ENCODE peak calls at places on chromosomes 12 and 14, in four cellular contexts. G is lower lobe of right lung, R is AG04450, M is endothelial cell of umbilical vein. N is an unnamed sample.

GRCh38 chr14:94305620-94306019 is 12.6 kb upstream of the SERPINA10 start:
- DNase-seq in R (no peak), M (no peak), G (no peak), N (no peak)

GRCh38 chr14:33777651-33778050 is 173.2 kb downstream of the EGLN3 start:
- DNase-seq in R (no peak), G (no peak), M (no peak), N (no peak)

GRCh38 chr14:90513151-90514014 is 116.6 kb downstream of the CALM1 start:
- DNase-seq in G (peak; percentile 91), R (no peak), M (no peak), N (peak; percentile 94)

GRCh38 chr14:23449314-23449713 is 13.9 kb upstream of the MYH7 start:
- DNase-seq in G (no peak), R (no peak), M (no peak), N (no peak)

GRCh38 chr14:70832536-70833305 is 23.4 kb upstream of the MAP3K9 start:
- DNase-seq in M (no peak), R (no peak), G (no peak), N (no peak)

GRCh38 chr14:34713681-34714319 is 593 bp downstream of the CFL2 start:
- DNase-seq in G (peak; percentile 61), M (peak; percentile 70), R (no peak), N (peak; percentile 68)

GRCh38 chr14:75960219-75960618 is 21.6 kb downstream of the TGFB3 start:
- DNase-seq in R (no peak), G (no peak), M (no peak), N (no peak)

GRCh38 chr12:10956085-10956484 is 17.0 kb upstream of the TAS2R14 start:
- DNase-seq in M (no peak), G (no peak), R (no peak), N (no peak)

GRCh38 chr14:36129181-36129580 is 47.3 kb downstream of the PTCSC3 start:
- DNase-seq in R (no peak), G (no peak), M (no peak), N (no peak)

GRCh38 chr14:64654931-64655330 is 49.3 kb upstream of the PLEKHG3 start:
- DNase-seq in G (peak; percentile 55), M (no peak), R (no peak), N (no peak)

GRCh38 chr14:81127785-81128184 is 93.0 kb downstream of the GTF2A1 start:
- DNase-seq in G (no peak), M (no peak), R (no peak), N (no peak)

GRCh38 chr14:99065551-99065950 is 206.4 kb downstream of the BCL11B start:
- DNase-seq in M (no peak), G (no peak), R (no peak), N (no peak)

GRCh38 chr14:105861985-105862465 is 335.6 kb downstream of the TMEM121 start:
- DNase-seq in M (no peak), G (no peak), R (no peak), N (peak; percentile 37)

GRCh38 chr12:118064608-118065007 is 3.6 kb upstream of the WSB2 start:
- DNase-seq in M (peak; percentile 9), R (no peak), G (no peak), N (no peak)

GRCh38 chr14:26008290-26008689 is 589.5 kb downstream of the NOVA1 start:
- DNase-seq in R (no peak), M (peak; percentile 48), G (no peak), N (no peak)

GRCh38 chr14:105195051-105195450 is 13.9 kb upstream of the NUDT14 start:
- DNase-seq in R (no peak), G (no peak), M (no peak), N (no peak)

GRCh38 chr12:72982351-72982750 is 710.2 kb downstream of the TRHDE start:
- DNase-seq in M (no peak), G (no peak), R (no peak), N (no peak)

GRCh38 chr12:88243886-88244491 is 101.9 kb downstream of the TMTC3 start:
- DNase-seq in R (no peak), M (no peak), G (no peak), N (no peak)

GRCh38 chr14:89443002-89443660 is 26.1 kb upstream of the FOXN3 start:
- DNase-seq in M (peak; percentile 36), R (no peak), G (no peak), N (no peak)

GRCh38 chr14:97177016-97177415 is 379.8 kb downstream of the VRK1 start:
- DNase-seq in M (no peak), R (no peak), G (no peak), N (no peak)

GRCh38 chr12:46537387-46537959 is 164.9 kb upstream of the SLC38A2 start:
- DNase-seq in G (no peak), M (no peak), R (no peak), N (no peak)

GRCh38 chr14:48726080-48726642 is 860.0 kb downstream of the RPS29 start:
- DNase-seq in M (no peak), R (no peak), G (no peak), N (no peak)

GRCh38 chr14:102775855-102776760 is 1.1 kb upstream of the TRAF3 start:
- DNase-seq in G (no peak), R (no peak), M (peak; percentile 51), N (peak; percentile 74)

GRCh38 chr12:46373303-46374182 is 970 bp upstream of the SLC38A2 start:
- DNase-seq in R (no peak), M (peak; percentile 80), G (peak; percentile 69), N (peak; percentile 86)

GRCh38 chr14:23364604-23365352 is at the start of gene EFS:
- DNase-seq in G (no peak), R (no peak), M (no peak), N (peak; percentile 81)

GRCh38 chr12:132835076-132835870 is 6.6 kb upstream of the GOLGA3 start:
- DNase-seq in M (no peak), R (no peak), G (no peak), N (no peak)

GRCh38 chr12:52389313-52390207 is 4.1 kb upstream of the KRT84 start:
- DNase-seq in R (no peak), G (no peak), M (no peak), N (peak; percentile 44)

GRCh38 chr12:49582840-49583239 is 14.9 kb upstream of the MCRS1 start:
- DNase-seq in M (no peak), G (no peak), R (no peak), N (no peak)

GRCh38 chr14:94171208-94171607 is 2.9 kb upstream of the PPP4R4 start:
- DNase-seq in M (no peak), R (no peak), G (no peak), N (no peak)

GRCh38 chr12:62044450-62044849 is 215.8 kb upstream of the USP15 start:
- DNase-seq in R (no peak), G (no peak), M (no peak), N (no peak)

GRCh38 chr12:63313139-63313538 is 162.1 kb upstream of the AVPR1A start:
- DNase-seq in M (no peak), G (no peak), R (no peak), N (no peak)

GRCh38 chr12:76927170-76927784 is 48.5 kb upstream of the CSRP2 start:
- DNase-seq in G (no peak), R (no peak), M (peak; percentile 28), N (no peak)

GRCh38 chr14:21268612-21269251 is 510 bp downstream of the HNRNPC start:
- DNase-seq in M (peak; percentile 53), G (no peak), R (no peak), N (no peak)

GRCh38 chr12:93387780-93388179 is 10.1 kb downstream of the NUDT4 start:
- DNase-seq in G (no peak), R (no peak), M (peak; percentile 51), N (no peak)

GRCh38 chr12:29455087-29455486 is 42.4 kb downstream of the OVCH1 start:
- DNase-seq in R (no peak), G (no peak), M (no peak), N (no peak)

GRCh38 chr12:105741786-105742566 is 396.8 kb downstream of the NUAK1 start:
- DNase-seq in R (peak; percentile 39), G (no peak), M (peak; percentile 47), N (no peak)

GRCh38 chr12:93090768-93091172 is 161.7 kb upstream of the EEA1 start:
- DNase-seq in M (peak; percentile 76), G (no peak), R (no peak), N (no peak)

GRCh38 chr14:85532981-85533820 is 3.3 kb downstream of the FLRT2 start:
- DNase-seq in M (peak; percentile 88), G (peak; percentile 43), R (no peak), N (peak; percentile 85)

GRCh38 chr14:101315802-101316296 is 245.4 kb upstream of the DIO3 start:
- DNase-seq in G (no peak), M (no peak), R (no peak), N (no peak)

GRCh38 chr14:101318271-101318670 is 243.0 kb upstream of the DIO3 start:
- DNase-seq in G (no peak), R (no peak), M (no peak), N (no peak)

DNA sequence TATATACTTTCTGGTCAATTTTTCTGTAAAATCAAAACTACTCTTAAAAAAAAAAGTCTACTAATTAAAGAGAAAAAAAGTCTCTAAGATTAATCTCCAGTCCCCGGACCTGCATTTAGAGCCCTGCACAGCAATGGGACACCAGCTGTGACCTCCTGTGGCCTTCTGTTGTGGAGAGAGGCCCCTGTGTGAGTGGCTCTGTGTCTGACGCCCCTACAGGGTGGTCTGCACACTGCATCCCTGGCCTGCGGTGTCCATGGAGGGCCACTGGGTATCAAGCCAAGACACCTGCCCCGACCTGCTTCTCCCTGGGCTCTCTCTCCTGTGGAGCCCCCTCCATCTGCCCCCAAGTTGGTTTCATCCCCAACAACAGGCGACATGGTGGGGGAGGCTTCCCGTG is 248.0 kb upstream of the DIO3 start:
- DNase-seq in M (no peak), G (no peak), R (no peak), N (no peak)
- TF ChIP-seq CTCF in M (no peak), G (no peak), R (peak; percentile 3), N (no peak)

DNA sequence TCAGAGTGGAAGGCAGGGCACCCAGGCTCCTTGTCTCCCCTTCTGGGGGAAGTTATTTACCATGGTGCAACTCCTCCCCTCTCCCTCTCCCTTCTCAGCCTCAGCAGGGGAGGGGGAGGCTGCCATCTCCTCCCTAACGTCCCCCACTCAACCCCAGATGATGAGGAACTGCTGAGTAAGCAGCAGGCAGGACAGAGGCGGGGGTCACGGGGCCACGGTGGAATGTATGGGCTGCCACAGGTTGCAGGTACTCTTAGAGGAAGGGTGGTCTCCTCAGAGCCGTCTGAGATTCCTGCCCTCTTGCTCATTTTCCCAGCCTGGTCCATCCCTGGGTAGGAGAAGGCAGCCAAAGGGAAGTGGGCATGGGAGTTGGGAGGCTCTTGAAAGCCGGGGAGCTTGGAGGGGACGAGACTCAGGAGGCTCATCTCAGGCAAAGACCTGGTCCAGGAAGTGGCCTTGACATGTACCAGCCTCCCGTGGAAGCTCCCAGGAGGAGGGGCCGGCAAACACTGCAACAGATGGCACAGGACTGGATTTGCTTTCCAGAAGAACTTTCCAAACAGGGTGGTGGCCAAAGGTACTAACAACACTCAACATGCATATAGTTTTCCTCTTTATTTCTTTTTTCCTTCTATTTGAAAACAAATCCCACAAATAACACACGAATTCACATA is 19.0 kb downstream of the RIN3 start:
- DNase-seq in G (no peak), R (no peak), M (no peak), N (no peak)
- H3K27ac ChIP-seq in G (no peak overlapping the region), R (no peak overlapping the region), M (no peak overlapping the region), N (no peak overlapping the region)

GRCh38 chr14:92473261-92473946 is 40.2 kb upstream of the RIN3 start:
- DNase-seq in G (no peak), M (no peak), R (no peak), N (no peak)
- H3K4me3 ChIP-seq in G (no peak overlapping the region), M (no peak overlapping the region), R (no peak overlapping the region), N (no peak overlapping the region)

DNA sequence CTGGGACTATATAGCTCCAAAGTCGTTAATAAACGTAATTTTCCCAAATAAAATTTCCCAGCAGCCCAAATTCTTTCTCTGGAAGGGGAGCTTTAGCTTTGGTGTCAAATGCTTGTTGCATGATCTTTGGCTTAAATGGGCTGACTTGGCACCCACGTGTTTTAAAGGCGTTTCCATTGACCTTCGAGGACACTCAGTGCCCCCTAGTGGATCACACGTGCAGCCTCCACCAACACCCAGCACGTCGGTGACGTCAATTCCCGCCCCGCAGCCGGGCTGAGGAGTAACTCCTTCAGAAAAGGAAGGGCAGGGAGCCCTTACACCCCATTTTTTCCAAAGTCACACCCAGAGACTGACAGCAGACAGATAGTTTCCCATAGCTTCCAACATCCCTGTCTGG is 707.8 kb downstream of the AACS start:
- DNase-seq in G (no peak), M (no peak), R (no peak), N (no peak)
- TF ChIP-seq CTCF in G (peak; percentile 18), M (no peak), R (no peak), N (no peak)

N was measured in kidney.